ENCODE peak calls at places on chromosomes 3 and 15, in eight cellular contexts. D is NCI-H2081, N is A549, M is brain microvascular endothelial cell, K is LNCaP clone FGC, F is NCI-H345, P is GM04503, J is skeletal muscle cell. U is an unnamed sample.
A peak's percentile ranks its signal among the peaks of the same experiment; 100 is the strongest.

GRCh38 chr3:168197162-168197561 is 101.4 kb upstream of the GOLIM4 start:
- DNase-seq in K (no peak), P (no peak), N (no peak), F (no peak), D (no peak), J (no peak), M (no peak), U (no peak)

GRCh38 chr3:46566040-46566631 is at the start of gene LRRC2:
- DNase-seq in K (no peak), F (peak; percentile 0), D (peak; percentile 4), N (no peak), P (no peak), M (peak; percentile 67), J (peak; percentile 29), U (peak; percentile 8)

GRCh38 chr15:72420580-72420979 is 22.5 kb downstream of the TMEM202 start:
- DNase-seq in M (no peak), K (no peak), J (no peak), N (no peak), D (no peak), P (no peak), F (no peak), U (no peak)

GRCh38 chr3:42647821-42648459 is 5.6 kb upstream of the ZBTB47 start:
- DNase-seq in J (no peak), D (no peak), N (no peak), P (no peak), F (no peak), M (no peak), K (no peak), U (no peak)

GRCh38 chr3:127137113-127137512 is 55.8 kb upstream of the PRR23E start:
- DNase-seq in N (no peak), M (no peak), J (no peak), K (no peak), F (no peak), D (no peak), P (no peak), U (no peak)

GRCh38 chr3:167798443-167798842 is 62.9 kb downstream of the SERPINI1 start:
- DNase-seq in P (no peak), N (no peak), K (no peak), F (no peak), M (no peak), D (no peak), J (no peak), U (no peak)

GRCh38 chr3:175266478-175266877 is 407.3 kb downstream of the NAALADL2 start:
- DNase-seq in P (no peak), K (no peak), N (no peak), M (no peak), J (no peak), F (no peak), D (no peak), U (no peak)

GRCh38 chr3:49899815-49900214 is 3.9 kb downstream of the MST1R start:
- DNase-seq in M (no peak), N (no peak), D (no peak), F (no peak), P (no peak), J (no peak), K (no peak), U (no peak)

GRCh38 chr3:37935290-37935668 is 55.3 kb upstream of the VILL start:
- DNase-seq in P (no peak), M (no peak), F (no peak), D (no peak), K (peak; percentile 36), J (no peak), N (peak; percentile 67), U (no peak)

GRCh38 chr3:58529516-58530353 is 7.3 kb downstream of the ACOX2 start:
- DNase-seq in M (no peak), J (no peak), D (no peak), N (peak; percentile 60), F (no peak), P (no peak), K (no peak), U (no peak)

GRCh38 chr15:65300924-65301441 is 3.5 kb upstream of the RNU5B-1 start:
- DNase-seq in J (no peak), F (no peak), K (no peak), N (no peak), P (no peak), M (no peak), D (no peak), U (no peak)

GRCh38 chr15:73190189-73190601 is 137.9 kb downstream of the NEO1 start:
- DNase-seq in J (no peak), F (no peak), P (no peak), D (no peak), K (no peak), N (no peak), M (no peak), U (no peak)

GRCh38 chr3:152474585-152474984 is 205.9 kb downstream of the MBNL1 start:
- DNase-seq in M (peak; percentile 76), D (peak; percentile 55), K (peak; percentile 49), N (peak; percentile 71), P (peak; percentile 41), J (peak; percentile 69), F (no peak), U (no peak)

GRCh38 chr15:65423150-65423976 is 616 bp upstream of the IGDCC4 start:
- DNase-seq in N (no peak), D (no peak), F (no peak), J (no peak), P (no peak), K (no peak), M (no peak), U (no peak)

GRCh38 chr3:95036526-95037021 is 973.7 kb downstream of the NSUN3 start:
- DNase-seq in J (no peak), P (no peak), K (no peak), F (no peak), D (no peak), M (no peak), N (no peak), U (no peak)

GRCh38 chr3:38164966-38165721 is at the start of gene OXSR1:
- DNase-seq in J (peak; percentile 99), P (peak; percentile 99), D (peak; percentile 99), K (peak; percentile 100), N (peak; percentile 100), M (peak; percentile 100), F (peak; percentile 98), U (peak; percentile 98)

GRCh38 chr3:182631183-182632076 is 161.9 kb upstream of the ATP11B start:
- DNase-seq in K (no peak), P (no peak), D (no peak), F (no peak), M (no peak), N (no peak), J (no peak), U (no peak)

GRCh38 chr3:64082917-64083587 is 59.8 kb upstream of the PSMD6 start:
- DNase-seq in P (peak; percentile 21), N (no peak), J (no peak), F (no peak), K (no peak), M (no peak), D (no peak), U (no peak)

GRCh38 chr15:75182187-75183131 is 19.2 kb upstream of the C15orf39 start:
- DNase-seq in F (no peak), D (no peak), J (no peak), K (no peak), N (no peak), P (no peak), M (no peak), U (no peak)

GRCh38 chr3:66405701-66406091 is 95.1 kb downstream of the LRIG1 start:
- DNase-seq in F (no peak), D (no peak), P (no peak), J (no peak), M (peak; percentile 66), K (no peak), N (no peak), U (no peak)

GRCh38 chr15:39670687-39671086 is 89.8 kb downstream of the THBS1 start:
- DNase-seq in N (no peak), K (no peak), F (no peak), D (no peak), P (no peak), J (no peak), M (no peak), U (no peak)

GRCh38 chr3:135905058-135905724 is 60.3 kb upstream of the PPP2R3A start:
- DNase-seq in M (no peak), P (no peak), F (no peak), D (no peak), N (peak; percentile 16), K (no peak), J (no peak), U (no peak)

GRCh38 chr3:35537265-35537664 is 102.1 kb upstream of the ARPP21 start:
- DNase-seq in P (no peak), K (no peak), M (no peak), F (peak; percentile 28), D (no peak), N (peak; percentile 2), J (no peak), U (no peak)

GRCh38 chr3:139718415-139718814 is 40.6 kb upstream of the NMNAT3 start:
- DNase-seq in N (peak; percentile 30), F (no peak), J (peak; percentile 7), M (peak; percentile 65), K (no peak), D (peak; percentile 40), P (peak; percentile 3), U (peak; percentile 82)

GRCh38 chr3:30401971-30402370 is 204.4 kb upstream of the TGFBR2 start:
- DNase-seq in K (no peak), N (no peak), F (no peak), M (no peak), P (no peak), D (no peak), J (peak; percentile 48), U (no peak)

GRCh38 chr3:178802993-178803693 is 266.9 kb downstream of the KCNMB2 start:
- DNase-seq in M (no peak), J (no peak), N (no peak), P (no peak), F (peak; percentile 61), K (peak; percentile 80), D (peak; percentile 99), U (no peak)

GRCh38 chr15:99704444-99704838 is 28.8 kb downstream of the LYSMD4 start:
- DNase-seq in J (peak; percentile 54), N (peak; percentile 90), M (peak; percentile 87), D (peak; percentile 79), K (peak; percentile 82), P (peak; percentile 59), F (peak; percentile 82), U (peak; percentile 67)

GRCh38 chr15:82540984-82541431 is 751 bp upstream of the RPS17 start:
- DNase-seq in K (no peak), D (no peak), M (no peak), N (no peak), J (no peak), F (no peak), P (no peak), U (no peak)

GRCh38 chr15:30984542-30984941 is 6.9 kb downstream of the MTMR10 start:
- DNase-seq in N (no peak), D (peak; percentile 14), P (no peak), F (no peak), K (no peak), M (no peak), J (no peak), U (no peak)

GRCh38 chr15:41811432-41812195 is 16.3 kb upstream of the JMJD7 start:
- DNase-seq in K (peak; percentile 25), N (peak; percentile 70), D (peak; percentile 9), P (peak; percentile 18), F (peak; percentile 18), J (no peak), M (peak; percentile 79), U (peak; percentile 14)

GRCh38 chr15:33722005-33722672 is 246.2 kb upstream of the CHRM5 start:
- DNase-seq in D (no peak), M (peak; percentile 37), N (peak; percentile 35), P (no peak), K (no peak), F (no peak), J (peak; percentile 54), U (no peak)

GRCh38 chr15:61748529-61748928 is 311.7 kb downstream of the VPS13C start:
- DNase-seq in M (no peak), K (no peak), D (no peak), J (peak; percentile 34), N (no peak), P (no peak), F (no peak), U (no peak)

U was measured in NCI-H2227 treated with DMSO at 0.1 percent for 48 hours.